ENCODE peak calls at places on chromosomes 13 and 19, in six cellular contexts. N, D, Q, B, S and O are unnamed samples.

GRCh38 chr13:60716296-60716695 is 319.3 kb downstream of the TDRD3 start:
- ATAC-seq in N (no peak), D (no peak), Q (no peak), B (no peak), S (no peak), O (no peak)

GRCh38 chr13:113561417-113562084 is 23.0 kb upstream of the TFDP1 start:
- ATAC-seq in N (no peak), D (no peak), Q (no peak), B (no peak), S (no peak), O (no peak)

GRCh38 chr19:16435238-16435911 is 36.4 kb downstream of the EPS15L1 start:
- ATAC-seq in N (peak; percentile 61), D (peak; percentile 55), Q (no peak), B (peak; percentile 19), S (no peak), O (peak; percentile 93)

GRCh38 chr13:20340136-20340758 is 108.1 kb upstream of the GJB6 start:
- ATAC-seq in N (no peak), D (no peak), Q (no peak), B (no peak), S (no peak), O (peak; percentile 41)

GRCh38 chr19:1471514-1472107 is 7.4 kb downstream of the C19orf25 start:
- ATAC-seq in N (peak; percentile 19), D (no peak), Q (no peak), B (no peak), S (peak; percentile 15), O (no peak)

GRCh38 chr19:3798137-3798536 is 12.0 kb upstream of the MATK start:
- ATAC-seq in N (peak; percentile 84), D (peak; percentile 56), Q (no peak), B (no peak), S (peak; percentile 84), O (no peak)

GRCh38 chr19:16623576-16623975 is 4.4 kb downstream of the MED26 start:
- ATAC-seq in N (no peak), D (no peak), Q (no peak), B (no peak), S (no peak), O (no peak)

GRCh38 chr19:12800873-12801465 is 631 bp downstream of the PRDX2 start:
- ATAC-seq in N (no peak), D (peak; percentile 35), Q (no peak), B (peak; percentile 19), S (no peak), O (peak; percentile 23)

GRCh38 chr19:3006075-3006767 is 22.9 kb downstream of the TLE2 start:
- ATAC-seq in N (peak; percentile 51), D (peak; percentile 88), Q (peak; percentile 53), B (peak; percentile 16), S (no peak), O (no peak)

GRCh38 chr13:98372886-98373285 is 195.8 kb upstream of the RNF113B start:
- ATAC-seq in N (no peak), D (no peak), Q (no peak), B (no peak), S (no peak), O (no peak)

GRCh38 chr13:99871249-99871898 is 100.2 kb downstream of the ZIC5 start:
- ATAC-seq in N (no peak), D (peak; percentile 59), Q (no peak), B (no peak), S (no peak), O (no peak)

GRCh38 chr19:406121-406711 is 2.7 kb downstream of the C2CD4C start:
- ATAC-seq in N (no peak), D (peak; percentile 6), Q (no peak), B (no peak), S (no peak), O (no peak)

GRCh38 chr13:29511980-29512379 is 83.5 kb downstream of the SLC7A1 start:
- ATAC-seq in N (no peak), D (no peak), Q (no peak), B (no peak), S (no peak), O (no peak)

GRCh38 chr19:16936901-16937300 is 48.1 kb downstream of the F2RL3 start:
- ATAC-seq in N (no peak), D (no peak), Q (no peak), B (no peak), S (no peak), O (no peak)

GRCh38 chr13:47033216-47033615 is 136.4 kb upstream of the HTR2A start:
- ATAC-seq in N (no peak), D (no peak), Q (no peak), B (no peak), S (no peak), O (peak; percentile 77)